ENCODE peak calls at places on chromosome 12, in seven cellular contexts. J, E, V, T, Z, W and Y are unnamed samples. For H3K4me1, the result is how much of the 10 kb centered on the place peaks cover.

GRCh38 chr12:79161249-79161934 is 296.8 kb downstream of the SYT1 start:
- DNase-seq in V (no peak), T (no peak), W (no peak), Z (no peak), E (no peak), J (no peak), Y (no peak)

GRCh38 chr12:38155020-38155395 is 161.6 kb upstream of the ALG10B start:
- DNase-seq in W (no peak), T (no peak), Z (no peak), E (no peak), V (no peak), J (no peak), Y (no peak)

GRCh38 chr12:3087758-3088157 is 10.6 kb downstream of the TSPAN9 start:
- DNase-seq in E (no peak), Z (no peak), V (no peak), W (no peak), J (no peak), T (no peak), Y (no peak)

GRCh38 chr12:14810953-14811483 is 3.0 kb downstream of the SMCO3 start:
- DNase-seq in E (no peak), V (peak), J (no peak), T (no peak), W (no peak), Z (no peak), Y (no peak)

GRCh38 chr12:124771462-124772361 is 92.0 kb downstream of the SCARB1 start:
- DNase-seq in E (peak), T (peak), J (peak), V (peak), Z (peak), W (peak), Y (peak)

GRCh38 chr12:98213556-98213955 is 301.8 kb upstream of the TMPO start:
- DNase-seq in V (no peak), Z (no peak), J (no peak), T (no peak), W (no peak), E (no peak), Y (no peak)

GRCh38 chr12:108694812-108695278 is 36.5 kb downstream of the CORO1C start:
- DNase-seq in E (no peak), Z (no peak), J (no peak), W (no peak), V (no peak), T (no peak), Y (no peak)

GRCh38 chr12:101200824-101201223 is 9.2 kb downstream of the SLC5A8 start:
- DNase-seq in T (no peak), J (no peak), V (no peak), Z (no peak), W (no peak), E (no peak), Y (no peak)

GRCh38 chr12:118136559-118137003 is 657 bp downstream of the PEBP1 start:
- DNase-seq in W (peak), T (peak), V (peak), J (peak), E (no peak), Z (peak), Y (peak)

GRCh38 chr12:50121636-50122035 is 9.6 kb downstream of the COX14 start:
- DNase-seq in T (no peak), J (no peak), W (no peak), V (no peak), Z (no peak), E (no peak), Y (no peak)

GRCh38 chr12:27177716-27178115 is 66.4 kb upstream of the STK38L start:
- DNase-seq in V (no peak), E (no peak), J (no peak), T (no peak), Z (no peak), W (no peak), Y (no peak)

GRCh38 chr12:105843989-105844768 is 294.6 kb downstream of the NUAK1 start:
- DNase-seq in T (peak), J (no peak), V (no peak), Z (no peak), E (no peak), W (no peak), Y (no peak)

GRCh38 chr12:16506394-16506793 is 99.6 kb downstream of the LMO3 start:
- DNase-seq in V (no peak), E (no peak), Z (no peak), W (no peak), J (no peak), T (no peak), Y (no peak)

GRCh38 chr12:98532687-98533304 is 17.4 kb downstream of the TMPO start:
- DNase-seq in J (no peak), T (no peak), V (no peak), Z (no peak), W (no peak), E (no peak), Y (no peak)

GRCh38 chr12:122963928-122964240 is 2.4 kb downstream of the ABCB9 start:
- DNase-seq in V (peak), T (no peak), Z (no peak), W (peak), J (peak), E (no peak), Y (peak)

DNA sequence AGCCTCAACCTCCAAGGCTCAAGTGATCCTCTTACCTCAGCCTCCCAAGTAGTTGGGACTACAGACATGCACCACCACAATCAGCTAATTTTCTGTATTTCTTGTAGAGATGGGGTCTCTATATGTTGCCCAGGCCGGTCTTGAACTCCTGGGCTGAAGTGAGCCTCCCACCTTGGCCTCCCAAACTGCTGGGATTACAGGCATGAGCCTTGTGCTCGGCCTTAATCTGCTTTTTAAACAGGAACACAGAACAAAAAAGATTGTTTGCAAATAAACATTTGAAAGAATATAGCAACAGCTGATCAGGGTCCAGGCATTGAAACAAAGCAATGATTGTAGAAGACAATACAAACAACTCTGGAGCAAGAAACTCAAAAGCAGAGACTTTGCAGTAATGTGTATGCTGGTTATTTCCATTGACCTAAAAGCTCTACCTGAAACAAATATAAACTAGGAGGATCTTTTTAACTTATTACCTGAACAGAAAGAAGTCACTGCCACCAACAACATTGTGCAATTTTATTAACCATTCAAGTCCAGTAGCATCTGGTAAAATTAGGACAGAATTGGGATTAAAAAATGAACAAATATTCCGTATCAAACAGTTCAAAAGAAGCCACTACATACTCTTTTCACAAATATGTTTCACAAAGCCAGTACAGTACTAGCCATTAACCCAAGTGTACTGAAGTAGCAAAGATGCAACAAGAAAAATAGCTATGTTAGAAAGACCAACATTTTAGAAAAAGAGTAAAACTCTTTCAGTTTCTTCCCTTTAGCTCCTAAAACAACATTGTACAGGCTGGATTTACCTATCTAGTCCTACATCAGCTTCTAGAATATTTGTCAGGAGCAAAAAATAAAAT is 14.2 kb downstream of the AMN1 start:
- DNase-seq in V (no peak), T (no peak), W (no peak), J (no peak), E (no peak), Z (no peak), Y (no peak)
- H3K27ac ChIP-seq in V (no peak), T (no peak), W (no peak), J (no peak), E (no peak), Z (no peak), Y (peak)

GRCh38 chr12:57548488-57548887 is 1.4 kb upstream of the KIF5A start:
- DNase-seq in T (no peak), Z (no peak), W (no peak), V (no peak), E (no peak), J (no peak), Y (no peak)

GRCh38 chr12:57549203-57549908 is 488 bp upstream of the KIF5A start:
- DNase-seq in Z (no peak), T (no peak), J (no peak), W (no peak), V (no peak), E (no peak), Y (no peak)

GRCh38 chr12:57545809-57546437 is 1.1 kb downstream of the DCTN2 start:
- DNase-seq in V (no peak), E (no peak), W (no peak), J (no peak), Z (peak), T (no peak), Y (no peak)

GRCh38 chr12:57546438-57547365 is at the start of gene DCTN2:
- DNase-seq in J (peak), E (peak), Z (peak), T (peak), W (peak), V (peak), Y (peak)

GRCh38 chr12:57547366-57548315 is 649 bp upstream of the DCTN2 start:
- DNase-seq in W (no peak), J (no peak), V (no peak), T (no peak), Z (no peak), E (no peak), Y (no peak)
- H3K4me3 ChIP-seq in W (peak), J (no peak), V (no peak), T (peak), Z (peak), E (peak), Y (peak)

GRCh38 chr12:32566663-32567634 is 112.2 kb upstream of the DNM1L start:
- DNase-seq in T (no peak), W (no peak), J (no peak), V (peak), Z (no peak), E (no peak), Y (no peak)
- H3K4me1 ChIP-seq in T (under half), W (under half), J (under half), V (under half), Z (under half), E (under half), Y (half or more)

GRCh38 chr12:6311822-6312528 is 1.5 kb downstream of the PLEKHG6 start:
- DNase-seq in W (no peak), T (no peak), Z (no peak), J (no peak), E (no peak), V (no peak), Y (no peak)

GRCh38 chr12:6313326-6313940 is 3.0 kb downstream of the PLEKHG6 start:
- DNase-seq in J (no peak), W (no peak), T (no peak), V (no peak), Z (no peak), E (no peak), Y (no peak)

GRCh38 chr12:6312529-6313325 is 2.2 kb downstream of the PLEKHG6 start:
- DNase-seq in T (no peak), J (peak), Z (no peak), V (peak), W (no peak), E (no peak), Y (no peak)

GRCh38 chr12:6307521-6307920 is 3.0 kb upstream of the PLEKHG6 start:
- DNase-seq in E (no peak), J (peak), Z (no peak), W (no peak), V (peak), T (no peak), Y (no peak)

DNA sequence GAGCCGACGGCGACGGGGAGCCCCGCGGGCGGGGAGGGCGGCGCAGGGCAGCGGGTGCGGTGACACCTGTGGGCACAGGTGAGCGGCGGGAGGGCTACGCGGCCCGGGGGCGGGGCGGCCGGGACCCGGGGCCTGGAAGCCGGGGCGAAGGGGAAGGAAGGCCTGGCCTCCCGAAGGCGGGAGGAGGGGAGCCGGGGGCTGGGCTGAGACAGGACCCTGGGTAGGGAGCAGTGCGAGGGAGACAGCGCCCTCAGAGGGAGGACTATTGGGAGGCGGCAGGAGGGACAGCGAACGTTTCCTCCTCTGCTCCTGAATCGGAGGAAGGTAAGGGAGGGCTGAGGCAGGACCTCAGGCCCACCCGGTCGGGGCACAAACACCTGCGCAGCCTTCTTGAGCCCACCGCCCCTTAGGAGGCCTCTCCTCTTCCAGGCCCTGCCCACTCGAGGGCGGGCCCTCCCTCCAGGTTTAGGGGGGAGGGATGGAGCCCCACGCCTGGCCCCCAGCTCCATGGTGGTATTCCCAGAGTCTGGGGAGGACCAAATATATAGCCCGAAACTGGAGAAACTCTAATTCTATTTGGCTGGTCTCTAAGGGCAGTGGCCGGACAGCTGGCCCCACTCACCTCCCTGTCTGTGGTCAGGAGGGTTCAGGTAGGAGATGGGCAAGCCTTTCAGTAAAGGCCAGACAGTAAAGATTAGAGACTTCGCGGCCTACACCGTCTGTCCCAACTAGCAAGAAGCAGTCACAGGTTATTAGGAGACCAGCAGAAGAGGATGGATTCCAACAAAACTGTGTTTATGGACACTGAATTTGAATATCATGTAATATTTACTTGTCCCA is 509 bp downstream of the PLEKHG6 start:
- DNase-seq in Z (no peak), W (no peak), E (no peak), V (no peak), J (peak), T (no peak), Y (no peak)
- H3K27ac ChIP-seq in Z (peak), W (no peak), E (no peak), V (no peak), J (peak), T (no peak), Y (no peak)

GRCh38 chr12:93440043-93440835 is 1.5 kb downstream of the UBE2N start:
- DNase-seq in V (no peak), W (no peak), T (no peak), Z (no peak), J (no peak), E (no peak), Y (no peak)

GRCh38 chr12:93443576-93443975 is 1.8 kb upstream of the UBE2N start:
- DNase-seq in E (no peak), J (no peak), W (no peak), T (no peak), V (no peak), Z (no peak), Y (no peak)

GRCh38 chr12:93441617-93442410 is at the start of gene UBE2N:
- DNase-seq in Z (peak), E (peak), W (peak), T (peak), V (peak), J (peak), Y (peak)

GRCh38 chr12:93442411-93443340 is 929 bp upstream of the UBE2N start:
- DNase-seq in V (no peak), J (no peak), Z (no peak), T (no peak), E (no peak), W (no peak), Y (no peak)

GRCh38 chr12:93441111-93441616 is 583 bp downstream of the UBE2N start:
- DNase-seq in V (peak), T (peak), J (peak), W (peak), E (peak), Z (no peak), Y (peak)
- H3K4me3 ChIP-seq in V (peak), T (peak), J (peak), W (peak), E (peak), Z (peak), Y (peak)

DNA sequence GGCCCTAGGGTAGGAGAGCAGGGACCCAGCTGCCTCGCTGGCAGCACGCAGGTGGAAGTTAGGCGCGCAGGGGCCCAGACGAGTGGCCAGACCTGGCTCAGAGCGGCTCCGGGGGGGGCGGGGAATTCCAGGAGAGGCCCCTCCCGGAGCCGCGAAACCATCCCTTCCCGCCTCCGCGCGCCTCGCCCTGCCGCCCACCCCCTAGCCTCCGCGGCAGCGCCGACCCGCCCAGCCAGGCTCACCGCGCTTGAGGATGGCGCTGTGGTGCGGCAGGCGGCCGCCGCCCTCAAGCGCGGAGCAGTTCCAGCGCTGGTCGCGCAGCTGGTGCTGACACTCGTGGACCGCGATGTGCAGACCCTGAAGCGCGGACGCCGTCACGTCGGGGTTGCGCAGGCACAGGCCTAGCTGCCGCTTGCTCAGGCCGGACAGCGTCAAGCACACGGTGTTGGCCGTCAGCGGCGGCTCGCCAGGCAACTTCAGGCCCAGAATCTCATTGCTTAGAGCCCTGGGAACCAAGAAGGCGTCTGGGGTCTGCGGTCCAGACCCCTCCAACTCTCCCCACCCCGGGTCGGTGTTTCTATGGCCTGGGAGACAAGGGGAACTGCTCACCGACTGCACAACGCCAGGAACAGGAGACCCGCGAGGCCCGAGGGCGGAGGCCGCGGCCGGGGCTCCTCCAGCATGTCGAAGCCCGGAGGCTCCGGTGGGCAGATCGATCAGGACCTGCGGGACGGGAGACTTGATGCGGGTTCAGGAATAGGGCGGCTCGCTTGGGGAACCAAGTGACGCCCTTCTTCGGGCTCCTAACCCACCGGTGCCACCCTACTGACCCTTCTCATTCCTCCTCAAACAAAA is 1.5 kb downstream of the WNT10B start:
- DNase-seq in J (peak), W (no peak), E (peak), T (no peak), Z (no peak), V (no peak), Y (no peak)
- H3K4me1 ChIP-seq in J (under half), W (under half), E (under half), T (under half), Z (under half), V (under half), Y (under half)